ENCODE peak calls at places on chromosome 17, in four cellular contexts. C is colonic mucosa, B is AG04449, G is left ventricle myocardium inferior. M is an unnamed sample.

GRCh38 chr17:1548032-1548431 is 14.6 kb downstream of the PITPNA start:
- DNase-seq in C (no peak), G (no peak), B (no peak), M (no peak)

GRCh38 chr17:70295732-70296131 is 126.4 kb downstream of the KCNJ2 start:
- DNase-seq in C (no peak), B (no peak), G (peak), M (no peak)

GRCh38 chr17:15257316-15257925 is 7.7 kb downstream of the PMP22 start:
- DNase-seq in G (peak), C (peak), B (no peak), M (peak)

GRCh38 chr17:29168079-29168758 is 12.0 kb downstream of the MYO18A start:
- DNase-seq in G (no peak), B (no peak), C (no peak), M (no peak)

GRCh38 chr17:42679001-42679491 is 2.3 kb upstream of the PLEKHH3 start:
- DNase-seq in B (no peak), C (peak), G (no peak), M (peak)

GRCh38 chr17:83096401-83097220 is 17.2 kb downstream of the METRNL start:
- DNase-seq in C (peak), G (no peak), B (no peak), M (no peak)

GRCh38 chr17:56754523-56755208 is 79.1 kb downstream of the C17orf67 start:
- DNase-seq in B (no peak), C (no peak), G (no peak), M (peak)

GRCh38 chr17:223723-224471 is 42.4 kb upstream of the DOC2B start:
- DNase-seq in G (peak), B (no peak), C (no peak), M (no peak)

GRCh38 chr17:33520404-33521032 is 227.4 kb upstream of the ASIC2 start:
- DNase-seq in B (no peak), G (peak), C (peak), M (peak)

GRCh38 chr17:79192503-79193500 is 118.2 kb downstream of the ENGASE start:
- DNase-seq in B (no peak), C (no peak), G (peak), M (peak)

GRCh38 chr17:36592711-36593321 is 1.1 kb downstream of the DHRS11 start:
- DNase-seq in C (peak), B (no peak), G (no peak), M (no peak)

GRCh38 chr17:17808706-17809432 is 27.9 kb downstream of the SREBF1 start:
- DNase-seq in C (no peak), G (no peak), B (no peak), M (peak)

GRCh38 chr17:71864754-71865153 is 256.1 kb upstream of the SOX9 start:
- DNase-seq in G (no peak), B (no peak), C (no peak), M (no peak)

GRCh38 chr17:74245145-74245817 is 28.8 kb upstream of the DNAI2 start:
- DNase-seq in C (no peak), G (no peak), B (no peak), M (no peak)

GRCh38 chr17:16150251-16150859 is 65.0 kb downstream of the NCOR1 start:
- DNase-seq in G (no peak), B (peak), C (no peak), M (no peak)

GRCh38 chr17:41178843-41179616 is 1.0 kb upstream of the KRTAP4-2 start:
- DNase-seq in B (no peak), C (no peak), G (no peak), M (no peak)

GRCh38 chr17:46949291-46950174 is 26.6 kb downstream of the GOSR2 start:
- DNase-seq in B (no peak), C (no peak), G (no peak), M (no peak)

GRCh38 chr17:74361613-74362391 is at the start of gene BTBD17:
- DNase-seq in G (peak), C (peak), B (no peak), M (peak)

GRCh38 chr17:49582789-49583188 is 7.1 kb downstream of the NXPH3 start:
- DNase-seq in B (no peak), G (no peak), C (no peak), M (no peak)

GRCh38 chr17:49587366-49588073 is 11.8 kb downstream of the NXPH3 start:
- DNase-seq in C (no peak), B (no peak), G (no peak), M (no peak)

GRCh38 chr17:49583226-49583625 is 7.6 kb downstream of the NXPH3 start:
- DNase-seq in G (no peak), C (no peak), B (no peak), M (no peak)

GRCh38 chr17:49583889-49584288 is 8.2 kb downstream of the NXPH3 start:
- DNase-seq in B (no peak), G (no peak), C (no peak), M (no peak)

DNA sequence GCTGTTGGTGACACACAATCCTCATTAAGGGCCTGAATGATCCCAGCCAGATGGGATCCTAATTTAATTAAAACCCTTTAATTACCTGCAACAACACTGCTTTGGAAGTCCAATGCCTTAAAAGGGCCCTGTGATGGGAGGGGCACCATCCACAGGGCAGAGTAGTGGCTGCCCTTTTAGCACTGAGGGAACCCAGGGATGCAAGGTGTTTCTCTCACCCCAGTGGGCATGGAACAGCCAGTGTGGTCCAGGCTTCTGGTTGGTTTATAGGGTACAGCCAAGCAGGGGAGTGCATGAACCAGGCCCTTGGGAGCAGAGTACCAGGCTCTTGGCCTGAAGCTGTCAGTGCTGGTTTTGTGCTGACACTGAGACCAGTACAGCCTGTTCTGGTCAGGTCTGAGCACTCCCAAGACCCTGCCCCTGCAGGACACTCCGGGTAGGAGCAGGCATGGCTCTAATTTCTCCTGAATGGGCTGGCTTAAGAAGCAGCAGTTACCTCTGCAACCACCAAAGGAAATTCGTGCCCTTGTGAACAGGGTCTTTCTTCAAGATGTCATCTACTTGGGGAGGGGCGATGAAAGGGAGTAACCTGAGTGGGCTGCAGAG is 9.9 kb downstream of the NXPH3 start:
- DNase-seq in G (no peak), B (no peak), C (no peak), M (no peak)
- TF ChIP-seq CTCF in G (no peak), B (no peak), C (no peak), M (no peak)

DNA sequence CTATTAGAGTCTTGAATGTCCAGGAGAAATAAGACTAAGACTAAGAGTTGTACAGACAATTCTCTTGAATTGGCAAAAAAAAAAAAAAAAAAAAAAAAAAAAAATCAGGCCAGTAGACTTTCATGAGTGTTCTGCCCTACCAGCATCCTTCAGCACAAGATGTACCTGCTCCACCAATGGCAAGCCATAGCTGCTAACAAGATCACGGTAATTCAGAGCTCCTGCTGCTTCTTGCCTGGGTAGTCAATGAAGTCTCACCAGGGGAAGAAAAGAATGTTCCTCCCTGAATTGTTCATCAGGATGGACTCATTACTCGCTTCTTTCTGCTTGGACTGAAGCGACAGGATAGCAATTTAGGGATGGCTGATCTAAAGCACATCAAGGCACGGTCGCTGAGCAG is 31.1 kb upstream of the APOH start:
- DNase-seq in B (no peak), C (no peak), G (no peak), M (no peak)
- TF ChIP-seq CTCF in B (no peak), C (no peak), G (no peak), M (no peak)

GRCh38 chr17:6279659-6280058 is 155.3 kb downstream of the AIPL1 start:
- DNase-seq in C (peak), B (no peak), G (no peak), M (peak)
- TF ChIP-seq CTCF in C (peak), B (no peak), G (no peak), M (no peak)

DNA sequence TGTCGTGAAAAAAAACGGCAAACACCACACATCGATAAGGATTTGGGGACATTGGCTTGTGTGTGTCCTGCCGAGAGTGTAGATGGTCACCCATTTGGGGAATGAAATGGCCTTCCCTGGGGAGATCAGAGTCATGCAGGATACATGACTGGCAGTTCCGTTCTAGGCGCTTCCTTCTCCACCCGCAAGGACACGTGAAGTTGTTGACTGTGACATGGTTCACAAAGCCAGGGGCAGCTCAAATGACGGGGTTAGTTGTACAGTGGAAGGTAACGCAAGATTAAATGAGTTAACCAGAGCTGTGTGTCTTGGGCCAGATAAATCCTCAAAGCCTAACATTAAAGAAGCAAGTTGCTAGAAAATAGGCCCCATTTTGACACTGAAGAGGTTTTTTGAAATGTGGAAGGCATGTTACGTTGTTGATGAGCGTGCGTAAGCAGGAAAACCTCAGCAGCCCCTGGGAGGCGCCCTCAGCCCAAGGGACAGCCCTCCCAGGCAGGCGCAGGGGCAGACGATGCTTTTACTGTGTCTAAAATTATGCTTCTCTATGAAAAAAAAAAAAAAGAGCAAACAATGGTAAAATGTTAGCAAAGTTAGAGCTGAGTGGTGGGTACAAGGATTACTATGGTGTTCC is 35.9 kb upstream of the CHMP6 start:
- DNase-seq in G (no peak), B (no peak), C (no peak), M (no peak)
- TF ChIP-seq CTCF in G (no peak), B (no peak), C (no peak), M (no peak)

DNA sequence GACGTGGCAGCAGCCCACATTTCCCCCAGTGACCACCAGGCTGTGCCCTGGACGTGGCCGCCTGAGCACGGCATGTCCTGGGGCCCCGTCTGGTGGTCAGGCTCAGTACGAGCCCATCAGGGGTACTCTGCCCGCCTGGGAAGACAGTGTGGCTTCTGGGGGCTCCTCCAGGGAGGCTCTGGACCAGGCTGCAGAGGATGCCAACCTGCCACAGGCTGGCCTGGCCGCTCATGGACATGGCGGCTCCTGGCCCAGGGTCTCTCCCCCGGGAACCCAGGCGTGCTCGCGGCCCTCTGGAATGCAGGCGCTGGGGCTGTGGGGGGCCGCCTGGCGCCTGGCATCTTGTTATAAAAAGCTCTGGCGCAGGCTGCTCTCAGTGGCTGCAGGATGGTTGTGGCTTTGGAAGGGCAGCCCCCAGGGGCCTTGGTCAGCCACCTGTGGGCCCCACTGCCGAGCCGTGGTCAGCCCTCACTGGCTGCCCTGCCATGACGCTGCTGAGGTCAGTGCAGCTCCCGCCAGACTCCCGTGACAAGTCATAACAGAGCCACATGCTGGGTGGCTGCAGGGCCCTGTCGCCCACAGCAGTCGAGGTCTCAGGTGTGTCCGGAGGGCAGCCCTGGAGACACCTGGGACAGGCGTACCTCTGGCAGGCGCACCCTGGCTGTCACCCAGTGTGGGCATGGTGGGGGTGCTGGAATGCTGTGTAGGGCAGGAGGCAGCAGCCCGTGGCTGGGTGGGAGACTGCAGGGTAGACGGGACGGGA is 15.0 kb downstream of the CENPX start:
- DNase-seq in G (no peak), B (no peak), C (no peak), M (no peak)
- TF ChIP-seq CTCF in G (no peak), B (no peak), C (no peak), M (no peak)

DNA sequence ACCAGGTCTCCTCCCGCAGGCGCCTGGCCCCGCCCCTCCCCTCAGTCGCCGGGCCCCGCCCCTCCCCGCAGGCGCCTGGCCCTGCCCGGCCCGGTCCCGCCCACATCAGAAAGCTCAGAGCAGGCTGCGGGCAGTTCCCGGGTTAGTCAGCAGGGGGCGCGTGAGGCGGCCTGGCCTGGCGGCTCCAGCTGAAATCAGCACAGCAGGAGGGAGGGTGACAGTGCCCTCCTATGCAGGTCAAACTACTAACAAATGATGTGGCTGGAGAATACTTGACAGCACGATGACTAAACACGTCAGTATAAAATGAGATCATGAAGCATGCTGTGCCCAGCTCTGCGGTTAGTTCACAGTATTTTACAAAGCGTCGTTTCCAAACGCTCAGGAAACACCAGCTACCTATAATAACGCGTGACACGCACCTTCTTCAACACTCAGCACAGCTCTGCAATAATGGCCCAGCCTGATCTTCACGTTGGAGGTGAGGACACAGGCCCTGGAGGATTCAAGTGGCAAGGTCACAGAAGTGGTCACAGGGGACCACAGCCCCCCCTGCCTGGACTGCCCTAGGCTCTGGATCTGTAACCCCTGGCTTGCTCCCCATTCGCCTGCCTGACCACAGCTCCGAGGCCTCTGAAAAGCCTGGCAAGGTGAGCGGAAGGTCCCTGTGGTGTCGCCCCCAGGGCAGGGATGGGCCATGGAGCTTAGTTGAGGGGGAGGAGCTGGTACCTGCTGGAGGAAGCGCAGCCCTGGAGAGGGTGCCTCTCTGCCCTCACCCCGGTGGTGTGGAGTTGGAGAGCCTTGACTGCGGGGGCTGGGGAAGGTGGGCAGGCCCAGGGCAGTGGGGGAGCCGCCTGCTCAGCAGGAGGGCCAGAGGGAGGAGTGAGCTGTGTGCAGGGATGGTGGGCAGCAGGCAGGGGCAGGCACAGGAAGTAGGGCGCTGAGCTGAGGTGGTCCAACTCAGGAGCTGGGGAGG is 81.2 kb downstream of the KCNJ12 start:
- DNase-seq in C (peak), G (peak), B (peak), M (peak)
- TF ChIP-seq CTCF in C (peak), G (peak), B (peak), M (peak)

GRCh38 chr17:44565866-44566443 is 8.7 kb downstream of the FZD2 start:
- DNase-seq in C (no peak), G (no peak), B (no peak), M (no peak)
- TF ChIP-seq CTCF in C (no peak), G (no peak), B (peak), M (peak)

GRCh38 chr17:77212833-77213777 is 72.3 kb downstream of the SEC14L1 start:
- DNase-seq in G (no peak), C (no peak), B (no peak), M (no peak)

GRCh38 chr17:77214328-77214727 is 73.6 kb downstream of the SEC14L1 start:
- DNase-seq in G (no peak), C (no peak), B (no peak), M (no peak)

GRCh38 chr17:77215281-77215680 is 74.5 kb downstream of the SEC14L1 start:
- DNase-seq in B (no peak), G (no peak), C (no peak), M (no peak)

GRCh38 chr17:77213778-77214132 is 73.0 kb downstream of the SEC14L1 start:
- DNase-seq in B (no peak), C (no peak), G (no peak), M (no peak)

DNA sequence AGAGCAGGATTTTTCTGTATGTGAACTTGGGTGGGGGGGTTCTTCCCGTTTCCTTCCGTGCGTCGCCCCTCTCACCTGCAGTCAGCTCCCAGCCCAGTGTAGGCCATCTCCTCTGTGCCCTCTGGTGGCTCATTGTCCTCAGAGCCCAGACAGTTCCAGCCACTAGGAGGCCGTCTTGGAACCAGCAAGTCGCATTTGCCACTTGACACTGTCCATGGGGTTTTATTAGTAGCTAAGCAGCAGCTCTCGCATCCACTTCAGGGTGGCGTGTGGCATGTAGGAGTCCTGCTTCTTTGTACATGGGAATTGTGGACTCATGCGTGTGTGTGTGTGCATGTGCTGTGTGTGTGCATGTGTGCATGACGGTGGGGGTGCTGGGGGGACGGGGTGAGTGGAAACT is 74.0 kb downstream of the SEC14L1 start:
- DNase-seq in B (no peak), C (peak), G (no peak), M (peak)
- TF ChIP-seq CTCF in B (peak), C (peak), G (peak), M (peak)

GRCh38 chr17:80774146-80774545 is 217.5 kb upstream of the CHMP6 start:
- DNase-seq in C (no peak), B (no peak), G (no peak), M (no peak)

GRCh38 chr17:80774643-80775281 is 216.9 kb upstream of the CHMP6 start:
- DNase-seq in C (no peak), G (no peak), B (no peak), M (peak)

GRCh38 chr17:80772906-80773242 is 218.8 kb upstream of the CHMP6 start:
- DNase-seq in C (no peak), B (no peak), G (no peak), M (no peak)

GRCh38 chr17:80771612-80772005 is 220.0 kb upstream of the CHMP6 start:
- DNase-seq in C (no peak), G (no peak), B (no peak), M (no peak)

DNA sequence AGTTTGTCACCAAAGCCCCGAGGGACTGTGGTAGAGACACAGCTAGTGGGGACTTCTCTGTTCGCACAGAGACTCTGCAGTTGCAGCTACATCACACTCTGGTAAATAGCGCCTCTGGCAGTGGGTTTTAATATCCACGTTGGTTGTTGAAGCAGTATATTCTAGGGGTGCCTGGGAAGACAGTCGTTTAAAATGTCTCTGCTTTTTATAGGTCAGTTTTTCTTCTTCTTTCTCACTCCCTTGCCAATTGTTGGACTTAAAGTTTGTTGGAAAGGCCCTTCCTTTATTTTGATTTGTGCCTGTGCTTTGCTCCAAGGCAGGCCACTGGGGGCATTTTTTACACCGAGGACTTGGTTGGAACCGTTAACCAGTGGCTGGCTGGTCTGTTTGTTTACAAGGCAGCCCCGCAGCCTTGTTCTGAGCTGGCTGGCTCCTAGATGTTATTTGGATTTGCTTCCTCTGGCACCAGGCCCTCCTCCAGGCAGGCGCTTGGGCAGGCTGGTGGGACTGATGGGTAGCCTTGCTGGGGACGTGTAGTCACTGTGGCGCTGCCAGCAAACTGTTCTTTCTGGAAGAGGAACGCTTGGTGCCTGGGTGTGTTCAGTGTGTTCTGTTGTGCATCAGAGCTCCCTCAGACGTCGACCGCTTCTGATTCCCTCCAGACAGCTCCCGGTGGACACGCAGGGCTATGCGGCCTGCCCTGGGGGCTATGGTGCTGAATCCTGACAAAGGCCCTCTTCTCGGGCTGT is 218.2 kb upstream of the CHMP6 start:
- DNase-seq in C (no peak), G (peak), B (no peak), M (peak)
- TF ChIP-seq CTCF in C (no peak), G (no peak), B (no peak), M (no peak)